ENCODE peak calls at places on chromosomes 3 and 15, in ten cellular contexts. One of them, this sample, is unnamed.
A peak's percentile ranks its signal among the peaks of the same experiment; 100 is the strongest.

GRCh38 chr3:183253364-183253960 is 409 bp downstream of the B3GNT5 start:
- DNase-seq in left ventricle myocardium superior: peak; percentile 88
- DNase-seq in GM12892: no peak
- DNase-seq in tibial artery: peak; percentile 61
- DNase-seq in DMS53: peak; percentile 61
- DNase-seq in posterior cingulate gyrus: peak; percentile 41
- DNase-seq in HTR-8/SVneo: peak; percentile 26
- DNase-seq in endothelial cell: peak; percentile 23
- DNase-seq in Calu3: peak; percentile 59
- DNase-seq in AG08395: no peak
- DNase-seq in this sample: peak; percentile 69

GRCh38 chr3:15804553-15805095 is 6.8 kb upstream of the ANKRD28 start:
- DNase-seq in endothelial cell: no peak
- DNase-seq in Calu3: no peak
- DNase-seq in posterior cingulate gyrus: no peak
- DNase-seq in AG08395: no peak
- DNase-seq in GM12892: no peak
- DNase-seq in tibial artery: no peak
- DNase-seq in left ventricle myocardium superior: no peak
- DNase-seq in HTR-8/SVneo: no peak
- DNase-seq in DMS53: no peak
- DNase-seq in this sample: no peak

GRCh38 chr3:196399485-196399945 is 32.7 kb downstream of the UBXN7 start:
- DNase-seq in DMS53: no peak
- DNase-seq in left ventricle myocardium superior: no peak
- DNase-seq in posterior cingulate gyrus: no peak
- DNase-seq in GM12892: no peak
- DNase-seq in tibial artery: no peak
- DNase-seq in AG08395: peak; percentile 57
- DNase-seq in HTR-8/SVneo: peak; percentile 71
- DNase-seq in Calu3: no peak
- DNase-seq in endothelial cell: no peak
- DNase-seq in this sample: no peak

GRCh38 chr3:42509111-42509510 is 6.7 kb downstream of the VIPR1 start:
- DNase-seq in Calu3: no peak
- DNase-seq in DMS53: no peak
- DNase-seq in GM12892: no peak
- DNase-seq in posterior cingulate gyrus: no peak
- DNase-seq in tibial artery: peak; percentile 6
- DNase-seq in left ventricle myocardium superior: no peak
- DNase-seq in AG08395: no peak
- DNase-seq in HTR-8/SVneo: no peak
- DNase-seq in endothelial cell: no peak
- DNase-seq in this sample: no peak

GRCh38 chr3:81859524-81859923 is 98.1 kb upstream of the GBE1 start:
- DNase-seq in HTR-8/SVneo: no peak
- DNase-seq in DMS53: no peak
- DNase-seq in AG08395: no peak
- DNase-seq in Calu3: no peak
- DNase-seq in tibial artery: no peak
- DNase-seq in endothelial cell: no peak
- DNase-seq in posterior cingulate gyrus: no peak
- DNase-seq in GM12892: no peak
- DNase-seq in left ventricle myocardium superior: no peak
- DNase-seq in this sample: no peak

GRCh38 chr15:65389226-65389625 is 11.4 kb upstream of the IGDCC3 start:
- DNase-seq in tibial artery: no peak
- DNase-seq in Calu3: no peak
- DNase-seq in AG08395: no peak
- DNase-seq in endothelial cell: no peak
- DNase-seq in left ventricle myocardium superior: no peak
- DNase-seq in GM12892: no peak
- DNase-seq in DMS53: no peak
- DNase-seq in HTR-8/SVneo: no peak
- DNase-seq in posterior cingulate gyrus: no peak
- DNase-seq in this sample: no peak

GRCh38 chr3:134527538-134528186 is 41.8 kb downstream of the CEP63 start:
- DNase-seq in GM12892: no peak
- DNase-seq in AG08395: no peak
- DNase-seq in posterior cingulate gyrus: no peak
- DNase-seq in left ventricle myocardium superior: no peak
- DNase-seq in endothelial cell: no peak
- DNase-seq in DMS53: no peak
- DNase-seq in HTR-8/SVneo: no peak
- DNase-seq in tibial artery: no peak
- DNase-seq in Calu3: no peak
- DNase-seq in this sample: no peak

GRCh38 chr3:71240035-71240434 is 343.5 kb downstream of the FOXP1 start:
- DNase-seq in left ventricle myocardium superior: no peak
- DNase-seq in GM12892: no peak
- DNase-seq in endothelial cell: no peak
- DNase-seq in Calu3: no peak
- DNase-seq in posterior cingulate gyrus: no peak
- DNase-seq in AG08395: no peak
- DNase-seq in tibial artery: no peak
- DNase-seq in HTR-8/SVneo: no peak
- DNase-seq in DMS53: no peak
- DNase-seq in this sample: no peak

GRCh38 chr3:150362515-150363302 is 45.4 kb upstream of the TSC22D2 start:
- DNase-seq in left ventricle myocardium superior: no peak
- DNase-seq in GM12892: no peak
- DNase-seq in AG08395: no peak
- DNase-seq in HTR-8/SVneo: no peak
- DNase-seq in Calu3: no peak
- DNase-seq in posterior cingulate gyrus: no peak
- DNase-seq in endothelial cell: no peak
- DNase-seq in DMS53: no peak
- DNase-seq in tibial artery: no peak
- DNase-seq in this sample: no peak

GRCh38 chr15:101448336-101448735 is 41.2 kb downstream of the PCSK6 start:
- DNase-seq in GM12892: no peak
- DNase-seq in posterior cingulate gyrus: no peak
- DNase-seq in endothelial cell: no peak
- DNase-seq in Calu3: no peak
- DNase-seq in DMS53: no peak
- DNase-seq in tibial artery: no peak
- DNase-seq in AG08395: no peak
- DNase-seq in HTR-8/SVneo: no peak
- DNase-seq in left ventricle myocardium superior: no peak
- DNase-seq in this sample: no peak

GRCh38 chr3:111904376-111905241 is 45.5 kb downstream of the PHLDB2 start:
- DNase-seq in endothelial cell: no peak
- DNase-seq in tibial artery: no peak
- DNase-seq in DMS53: peak; percentile 44
- DNase-seq in GM12892: no peak
- DNase-seq in left ventricle myocardium superior: no peak
- DNase-seq in Calu3: peak; percentile 8
- DNase-seq in HTR-8/SVneo: peak; percentile 51
- DNase-seq in AG08395: peak; percentile 73
- DNase-seq in posterior cingulate gyrus: no peak
- DNase-seq in this sample: no peak

GRCh38 chr3:134481166-134481565 is 4.6 kb downstream of the ANAPC13 start:
- DNase-seq in GM12892: no peak
- DNase-seq in Calu3: no peak
- DNase-seq in AG08395: no peak
- DNase-seq in HTR-8/SVneo: no peak
- DNase-seq in DMS53: no peak
- DNase-seq in endothelial cell: no peak
- DNase-seq in left ventricle myocardium superior: no peak
- DNase-seq in tibial artery: no peak
- DNase-seq in posterior cingulate gyrus: no peak
- DNase-seq in this sample: no peak

GRCh38 chr15:69784808-69785550 is 312.7 kb downstream of the TLE3 start:
- DNase-seq in HTR-8/SVneo: no peak
- DNase-seq in GM12892: no peak
- DNase-seq in tibial artery: no peak
- DNase-seq in AG08395: peak; percentile 73
- DNase-seq in left ventricle myocardium superior: no peak
- DNase-seq in endothelial cell: no peak
- DNase-seq in posterior cingulate gyrus: no peak
- DNase-seq in DMS53: no peak
- DNase-seq in Calu3: no peak
- DNase-seq in this sample: no peak

GRCh38 chr3:13865581-13866405 is 14.1 kb downstream of the WNT7A start:
- DNase-seq in endothelial cell: no peak
- DNase-seq in tibial artery: no peak
- DNase-seq in posterior cingulate gyrus: no peak
- DNase-seq in HTR-8/SVneo: no peak
- DNase-seq in GM12892: no peak
- DNase-seq in left ventricle myocardium superior: no peak
- DNase-seq in AG08395: no peak
- DNase-seq in Calu3: no peak
- DNase-seq in DMS53: no peak
- DNase-seq in this sample: no peak

GRCh38 chr3:149717391-149718056 is 34.8 kb downstream of the COMMD2 start:
- DNase-seq in posterior cingulate gyrus: peak; percentile 24
- DNase-seq in GM12892: no peak
- DNase-seq in AG08395: peak; percentile 52
- DNase-seq in HTR-8/SVneo: peak; percentile 71
- DNase-seq in tibial artery: peak; percentile 66
- DNase-seq in Calu3: peak; percentile 74
- DNase-seq in DMS53: peak; percentile 74
- DNase-seq in left ventricle myocardium superior: no peak
- DNase-seq in endothelial cell: peak; percentile 35
- DNase-seq in this sample: peak; percentile 68

GRCh38 chr3:155270485-155271342 is 22.8 kb downstream of the STRIT1 start:
- DNase-seq in HTR-8/SVneo: no peak
- DNase-seq in Calu3: peak; percentile 50
- DNase-seq in endothelial cell: no peak
- DNase-seq in left ventricle myocardium superior: no peak
- DNase-seq in tibial artery: no peak
- DNase-seq in posterior cingulate gyrus: no peak
- DNase-seq in AG08395: no peak
- DNase-seq in GM12892: no peak
- DNase-seq in DMS53: peak; percentile 9
- DNase-seq in this sample: no peak

GRCh38 chr3:25476639-25477038 is 48.6 kb downstream of the RARB start:
- DNase-seq in tibial artery: no peak
- DNase-seq in HTR-8/SVneo: no peak
- DNase-seq in left ventricle myocardium superior: no peak
- DNase-seq in Calu3: no peak
- DNase-seq in endothelial cell: no peak
- DNase-seq in DMS53: no peak
- DNase-seq in GM12892: no peak
- DNase-seq in AG08395: no peak
- DNase-seq in posterior cingulate gyrus: no peak
- DNase-seq in this sample: no peak

GRCh38 chr15:85563328-85563727 is 182.9 kb downstream of the AKAP13 start:
- DNase-seq in posterior cingulate gyrus: no peak
- DNase-seq in Calu3: peak; percentile 52
- DNase-seq in AG08395: peak; percentile 31
- DNase-seq in left ventricle myocardium superior: no peak
- DNase-seq in endothelial cell: no peak
- DNase-seq in HTR-8/SVneo: no peak
- DNase-seq in GM12892: no peak
- DNase-seq in DMS53: no peak
- DNase-seq in tibial artery: no peak
- DNase-seq in this sample: no peak

GRCh38 chr3:16439163-16439847 is 74.2 kb downstream of the RFTN1 start:
- DNase-seq in left ventricle myocardium superior: no peak
- DNase-seq in AG08395: peak; percentile 11
- DNase-seq in HTR-8/SVneo: no peak
- DNase-seq in GM12892: no peak
- DNase-seq in DMS53: no peak
- DNase-seq in tibial artery: no peak
- DNase-seq in posterior cingulate gyrus: peak; percentile 38
- DNase-seq in endothelial cell: no peak
- DNase-seq in Calu3: no peak
- DNase-seq in this sample: no peak

GRCh38 chr3:152300029-152300764 is 31.5 kb downstream of the MBNL1 start:
- DNase-seq in posterior cingulate gyrus: no peak
- DNase-seq in AG08395: no peak
- DNase-seq in HTR-8/SVneo: no peak
- DNase-seq in tibial artery: no peak
- DNase-seq in DMS53: no peak
- DNase-seq in GM12892: no peak
- DNase-seq in Calu3: no peak
- DNase-seq in endothelial cell: no peak
- DNase-seq in left ventricle myocardium superior: no peak
- DNase-seq in this sample: no peak

GRCh38 chr3:155495387-155495786 is 201.9 kb upstream of the STRIT1 start:
- DNase-seq in tibial artery: no peak
- DNase-seq in GM12892: no peak
- DNase-seq in posterior cingulate gyrus: no peak
- DNase-seq in HTR-8/SVneo: no peak
- DNase-seq in DMS53: no peak
- DNase-seq in AG08395: no peak
- DNase-seq in Calu3: no peak
- DNase-seq in endothelial cell: no peak
- DNase-seq in left ventricle myocardium superior: no peak
- DNase-seq in this sample: no peak

GRCh38 chr15:60070838-60071493 is 66.9 kb downstream of the FOXB1 start:
- DNase-seq in HTR-8/SVneo: peak; percentile 46
- DNase-seq in posterior cingulate gyrus: no peak
- DNase-seq in tibial artery: no peak
- DNase-seq in AG08395: peak; percentile 31
- DNase-seq in GM12892: no peak
- DNase-seq in endothelial cell: no peak
- DNase-seq in Calu3: no peak
- DNase-seq in left ventricle myocardium superior: no peak
- DNase-seq in DMS53: peak; percentile 15
- DNase-seq in this sample: no peak

GRCh38 chr3:46893146-46893748 is 15.7 kb downstream of the PTH1R start:
- DNase-seq in Calu3: no peak
- DNase-seq in tibial artery: no peak
- DNase-seq in DMS53: no peak
- DNase-seq in AG08395: no peak
- DNase-seq in left ventricle myocardium superior: peak; percentile 50
- DNase-seq in posterior cingulate gyrus: no peak
- DNase-seq in GM12892: no peak
- DNase-seq in endothelial cell: no peak
- DNase-seq in HTR-8/SVneo: no peak
- DNase-seq in this sample: no peak

GRCh38 chr15:31080618-31081017 is 20.9 kb downstream of the TRPM1 start:
- DNase-seq in left ventricle myocardium superior: peak; percentile 76
- DNase-seq in AG08395: no peak
- DNase-seq in posterior cingulate gyrus: peak; percentile 45
- DNase-seq in DMS53: peak; percentile 24
- DNase-seq in GM12892: no peak
- DNase-seq in tibial artery: peak; percentile 37
- DNase-seq in HTR-8/SVneo: peak; percentile 22
- DNase-seq in endothelial cell: peak; percentile 66
- DNase-seq in Calu3: no peak
- DNase-seq in this sample: peak; percentile 39

GRCh38 chr15:74386496-74387140 is 19.2 kb upstream of the CYP11A1 start:
- DNase-seq in endothelial cell: no peak
- DNase-seq in Calu3: no peak
- DNase-seq in tibial artery: no peak
- DNase-seq in GM12892: no peak
- DNase-seq in AG08395: no peak
- DNase-seq in left ventricle myocardium superior: no peak
- DNase-seq in HTR-8/SVneo: no peak
- DNase-seq in posterior cingulate gyrus: no peak
- DNase-seq in DMS53: no peak
- DNase-seq in this sample: no peak

GRCh38 chr3:193774916-193775285 is 181.9 kb downstream of the OPA1 start:
- DNase-seq in DMS53: no peak
- DNase-seq in HTR-8/SVneo: no peak
- DNase-seq in AG08395: no peak
- DNase-seq in Calu3: no peak
- DNase-seq in endothelial cell: no peak
- DNase-seq in posterior cingulate gyrus: no peak
- DNase-seq in left ventricle myocardium superior: no peak
- DNase-seq in tibial artery: no peak
- DNase-seq in GM12892: no peak
- DNase-seq in this sample: no peak

GRCh38 chr15:78810377-78811123 is 714 bp downstream of the ADAMTS7 start:
- DNase-seq in GM12892: peak; percentile 49
- DNase-seq in endothelial cell: peak; percentile 63
- DNase-seq in AG08395: peak; percentile 72
- DNase-seq in DMS53: peak; percentile 49
- DNase-seq in posterior cingulate gyrus: no peak
- DNase-seq in Calu3: peak; percentile 57
- DNase-seq in HTR-8/SVneo: peak; percentile 48
- DNase-seq in tibial artery: no peak
- DNase-seq in left ventricle myocardium superior: peak; percentile 86
- DNase-seq in this sample: no peak

GRCh38 chr3:139122221-139122581 is 77.5 kb upstream of the PRR23C start:
- DNase-seq in left ventricle myocardium superior: no peak
- DNase-seq in HTR-8/SVneo: no peak
- DNase-seq in endothelial cell: no peak
- DNase-seq in GM12892: no peak
- DNase-seq in posterior cingulate gyrus: no peak
- DNase-seq in AG08395: peak; percentile 75
- DNase-seq in Calu3: no peak
- DNase-seq in DMS53: no peak
- DNase-seq in tibial artery: peak; percentile 36
- DNase-seq in this sample: no peak